ENCODE peak calls at places on chromosomes 3 and 15, in ten cellular contexts. O, U, S, L, A, N, J, R, I and F are unnamed samples.

GRCh38 chr3:124793054-124793740 is 62.9 kb downstream of the UMPS start:
- DNase-seq in O (no peak), U (no peak), S (no peak), L (no peak), A (no peak), N (no peak), J (no peak), R (no peak), I (no peak), F (peak)

GRCh38 chr3:142931222-142931621 is 32.3 kb downstream of the PAQR9 start:
- DNase-seq in O (no peak), U (no peak), S (no peak), L (no peak), A (no peak), N (peak), J (no peak), R (no peak), I (no peak), F (no peak)

GRCh38 chr3:153052096-153052460 is 109.9 kb upstream of the RAP2B start:
- DNase-seq in O (no peak), U (no peak), S (no peak), L (peak), A (peak), N (no peak), J (no peak), R (peak), I (no peak), F (peak)

GRCh38 chr3:150180349-150180748 is 209.7 kb upstream of the PFN2 start:
- DNase-seq in O (no peak), U (no peak), S (no peak), L (peak), A (peak), N (no peak), J (no peak), R (peak), I (no peak), F (peak)

GRCh38 chr3:184737063-184737462 is 25.2 kb upstream of the MAGEF1 start:
- DNase-seq in O (no peak), U (no peak), S (no peak), L (no peak), A (no peak), N (no peak), J (no peak), R (no peak), I (no peak), F (no peak)

GRCh38 chr15:43370310-43370974 is 401 bp downstream of the ZSCAN29 start:
- DNase-seq in O (no peak), U (no peak), S (no peak), L (peak), A (peak), N (peak), J (no peak), R (no peak), I (no peak), F (no peak)

GRCh38 chr3:71087109-71088018 is 496.2 kb downstream of the FOXP1 start:
- DNase-seq in O (no peak), U (peak), S (peak), L (peak), A (no peak), N (peak), J (no peak), R (no peak), I (no peak), F (peak)

GRCh38 chr3:32569540-32570425 is 875 bp downstream of the DYNC1LI1 start:
- DNase-seq in O (peak), U (peak), S (peak), L (peak), A (peak), N (peak), J (peak), R (no peak), I (peak), F (peak)